ENCODE peak calls at places on chromosome 10, in nine cellular contexts. Z is MM.1S; K is Kasumi-1; S is kidney glomerular epithelial cell; G is substantia nigra; A is anterior cingulate cortex; L is SW 1271; V is EL; I is central memory CD4-positive, alpha-beta T cell. M is an unnamed sample.

GRCh38 chr10:22325272-22325947 is 4.5 kb downstream of the BMI1 start:
- DNase-seq in Z (peak; percentile 86), K (peak; percentile 18), S (peak; percentile 20), G (peak; percentile 58), A (peak; percentile 68), L (peak; percentile 47), V (peak; percentile 79), I (peak; percentile 83), M (peak; percentile 63)

GRCh38 chr10:96418582-96418981 is 59.8 kb upstream of the OPALIN start:
- DNase-seq in Z (no peak), K (no peak), S (no peak), G (no peak), A (no peak), L (no peak), V (no peak), I (no peak), M (no peak)

GRCh38 chr10:100528123-100528884 is 1.4 kb downstream of the NDUFB8 start:
- DNase-seq in Z (no peak), K (no peak), S (no peak), G (no peak), A (no peak), L (no peak), V (no peak), I (peak; percentile 23), M (no peak)

GRCh38 chr10:24884316-24884715 is 68.1 kb downstream of the PRTFDC1 start:
- DNase-seq in Z (no peak), K (no peak), S (no peak), G (no peak), A (no peak), L (no peak), V (no peak), I (no peak), M (no peak)

GRCh38 chr10:66322261-66322660 is 603.6 kb upstream of the LRRTM3 start:
- DNase-seq in Z (no peak), K (no peak), S (no peak), G (no peak), A (no peak), L (no peak), V (peak; percentile 21), I (no peak), M (no peak)

GRCh38 chr10:88728107-88728763 is 22.2 kb downstream of the LIPK start:
- DNase-seq in Z (no peak), K (no peak), S (no peak), G (no peak), A (no peak), L (no peak), V (peak; percentile 30), I (no peak), M (no peak)

GRCh38 chr10:33132626-33133025 is 174.6 kb upstream of the ITGB1 start:
- DNase-seq in Z (no peak), K (peak; percentile 13), S (no peak), G (no peak), A (no peak), L (peak; percentile 8), V (no peak), I (peak; percentile 52), M (no peak)

GRCh38 chr10:119897366-119897765 is 4.8 kb downstream of the SEC23IP start:
- DNase-seq in Z (no peak), K (no peak), S (no peak), G (no peak), A (no peak), L (no peak), V (no peak), I (no peak), M (no peak)

GRCh38 chr10:14562197-14562596 is 212.5 kb downstream of the FAM107B start:
- DNase-seq in Z (no peak), K (no peak), S (no peak), G (no peak), A (no peak), L (no peak), V (no peak), I (no peak), M (no peak)

GRCh38 chr10:7362451-7362850 is 48.4 kb downstream of the SFMBT2 start:
- DNase-seq in Z (no peak), K (no peak), S (no peak), G (no peak), A (no peak), L (no peak), V (no peak), I (no peak), M (no peak)

GRCh38 chr10:76543655-76544054 is 1094.0 kb downstream of the KCNMA1 start:
- DNase-seq in Z (no peak), K (no peak), S (no peak), G (no peak), A (no peak), L (no peak), V (peak; percentile 63), I (no peak), M (no peak)

GRCh38 chr10:121135512-121135911 is 284.4 kb downstream of the WDR11 start:
- DNase-seq in Z (no peak), K (no peak), S (no peak), G (no peak), A (no peak), L (no peak), V (no peak), I (no peak), M (no peak)

GRCh38 chr10:134743-135600 is at the start of gene ZMYND11:
- DNase-seq in Z (peak; percentile 65), K (peak; percentile 65), S (no peak), G (peak; percentile 59), A (peak; percentile 64), L (peak; percentile 24), V (peak; percentile 61), I (peak; percentile 62), M (peak; percentile 57)

GRCh38 chr10:78481842-78482241 is 448.2 kb downstream of the RPS24 start:
- DNase-seq in Z (no peak), K (no peak), S (no peak), G (no peak), A (no peak), L (no peak), V (no peak), I (no peak), M (no peak)

GRCh38 chr10:43209651-43210141 is 57.2 kb downstream of the RASGEF1A start:
- DNase-seq in Z (no peak), K (no peak), S (no peak), G (no peak), A (no peak), L (no peak), V (no peak), I (no peak), M (no peak)

GRCh38 chr10:112166800-112167199 is 16.8 kb downstream of the GPAM start:
- DNase-seq in Z (no peak), K (no peak), S (no peak), G (no peak), A (no peak), L (no peak), V (no peak), I (no peak), M (no peak)

GRCh38 chr10:102523250-102524029 is 19.7 kb downstream of the SUFU start:
- DNase-seq in Z (no peak), K (no peak), S (no peak), G (no peak), A (no peak), L (no peak), V (peak; percentile 77), I (no peak), M (no peak)

GRCh38 chr10:103452714-103453230 is 602 bp upstream of the CALHM2 start:
- DNase-seq in Z (no peak), K (no peak), S (no peak), G (no peak), A (no peak), L (no peak), V (peak; percentile 55), I (no peak), M (no peak)

GRCh38 chr10:103716206-103717160 is 138.9 kb downstream of the SH3PXD2A start:
- DNase-seq in Z (no peak), K (no peak), S (no peak), G (peak; percentile 85), A (peak; percentile 68), L (no peak), V (no peak), I (no peak), M (no peak)

GRCh38 chr10:32190890-32191491 is 134.8 kb upstream of the KIF5B start:
- DNase-seq in Z (peak; percentile 58), K (peak; percentile 87), S (peak; percentile 13), G (no peak), A (no peak), L (peak; percentile 46), V (peak; percentile 44), I (peak; percentile 21), M (no peak)